ENCODE peak calls at places on chromosomes 3 and 15, in seven cellular contexts. T is tibial nerve, Q is cardiac fibroblast, Y is ascending aorta, W is NCI-H460, V is gastrocnemius medialis, C is DMS53. I is an unnamed sample.

GRCh38 chr15:40843885-40844542 is at the start of gene SPINT1:
- DNase-seq in V (no peak), Y (no peak), Q (no peak), C (peak), T (no peak), W (no peak), I (no peak)

GRCh38 chr3:143016321-143016972 is 15.1 kb downstream of the U2SURP start:
- DNase-seq in Q (no peak), Y (no peak), T (no peak), W (no peak), V (no peak), C (peak), I (no peak)

GRCh38 chr3:34038131-34038530 is 239.7 kb downstream of the PDCD6IP start:
- DNase-seq in W (no peak), Q (no peak), T (no peak), V (no peak), C (no peak), Y (no peak), I (no peak)

GRCh38 chr3:15117011-15117410 is 18.1 kb upstream of the RBSN start:
- DNase-seq in Y (no peak), T (no peak), W (no peak), Q (no peak), C (no peak), V (no peak), I (no peak)

GRCh38 chr3:13415236-13416001 is 4.7 kb downstream of the NUP210 start:
- DNase-seq in W (no peak), Q (no peak), T (no peak), V (no peak), Y (no peak), C (no peak), I (no peak)

GRCh38 chr3:156601497-156601896 is 46.6 kb upstream of the SSR3 start:
- DNase-seq in V (no peak), T (no peak), Q (no peak), C (no peak), Y (no peak), W (no peak), I (no peak)

GRCh38 chr3:10242182-10243065 is 5.8 kb upstream of the TATDN2 start:
- DNase-seq in C (no peak), T (no peak), Y (no peak), Q (peak), V (no peak), W (no peak), I (no peak)

GRCh38 chr15:64640146-64640868 is 135.1 kb downstream of the RBPMS2 start:
- DNase-seq in Y (no peak), C (peak), W (no peak), V (no peak), Q (peak), T (no peak), I (no peak)